ENCODE peak calls at places on chromosomes 12 and 14, in five cellular contexts. J, K, M, D and A are unnamed samples.

GRCh38 chr14:76961631-76962302 is 66.7 kb downstream of the IRF2BPL start:
- DNase-seq in J (peak; percentile 95), K (peak; percentile 94), M (peak; percentile 100), D (peak; percentile 78), A (peak; percentile 94)

GRCh38 chr12:91180577-91180976 is 2.0 kb downstream of the DCN start:
- DNase-seq in J (no peak), K (no peak), M (no peak), D (no peak), A (no peak)

GRCh38 chr12:461425-461824 is 1.7 kb downstream of the B4GALNT3 start:
- DNase-seq in J (no peak), K (peak; percentile 5), M (no peak), D (no peak), A (no peak)

GRCh38 chr12:51953011-51953568 is 1.6 kb downstream of the ACVR1B start:
- DNase-seq in J (no peak), K (no peak), M (no peak), D (no peak), A (no peak)

GRCh38 chr12:131140697-131141096 is 187.0 kb downstream of the ADGRD1 start:
- DNase-seq in J (no peak), K (no peak), M (no peak), D (no peak), A (no peak)

GRCh38 chr14:22849212-22849819 is 12.9 kb downstream of the MMP14 start:
- DNase-seq in J (no peak), K (no peak), M (no peak), D (no peak), A (no peak)

GRCh38 chr12:19561411-19561961 is 122.2 kb downstream of the AEBP2 start:
- DNase-seq in J (no peak), K (no peak), M (no peak), D (no peak), A (no peak)

GRCh38 chr12:4289334-4289878 is 15.8 kb downstream of the CCND2 start:
- DNase-seq in J (peak; percentile 8), K (no peak), M (no peak), D (no peak), A (no peak)

GRCh38 chr12:132593938-132594358 is 16.4 kb downstream of the LRCOL1 start:
- DNase-seq in J (peak; percentile 90), K (peak; percentile 96), M (no peak), D (peak; percentile 91), A (peak; percentile 77)

GRCh38 chr12:2722806-2723205 is 72.0 kb upstream of the FKBP4 start:
- DNase-seq in J (no peak), K (no peak), M (no peak), D (no peak), A (no peak)

GRCh38 chr14:105072381-105072861 is 7.2 kb upstream of the GPR132 start:
- DNase-seq in J (no peak), K (no peak), M (no peak), D (no peak), A (no peak)

GRCh38 chr12:123917337-123917850 is 55.2 kb downstream of the CCDC92 start:
- DNase-seq in J (no peak), K (no peak), M (no peak), D (no peak), A (no peak)

GRCh38 chr14:64563696-64564095 is 13.9 kb downstream of the PPP1R36 start:
- DNase-seq in J (no peak), K (no peak), M (no peak), D (no peak), A (no peak)

DNA sequence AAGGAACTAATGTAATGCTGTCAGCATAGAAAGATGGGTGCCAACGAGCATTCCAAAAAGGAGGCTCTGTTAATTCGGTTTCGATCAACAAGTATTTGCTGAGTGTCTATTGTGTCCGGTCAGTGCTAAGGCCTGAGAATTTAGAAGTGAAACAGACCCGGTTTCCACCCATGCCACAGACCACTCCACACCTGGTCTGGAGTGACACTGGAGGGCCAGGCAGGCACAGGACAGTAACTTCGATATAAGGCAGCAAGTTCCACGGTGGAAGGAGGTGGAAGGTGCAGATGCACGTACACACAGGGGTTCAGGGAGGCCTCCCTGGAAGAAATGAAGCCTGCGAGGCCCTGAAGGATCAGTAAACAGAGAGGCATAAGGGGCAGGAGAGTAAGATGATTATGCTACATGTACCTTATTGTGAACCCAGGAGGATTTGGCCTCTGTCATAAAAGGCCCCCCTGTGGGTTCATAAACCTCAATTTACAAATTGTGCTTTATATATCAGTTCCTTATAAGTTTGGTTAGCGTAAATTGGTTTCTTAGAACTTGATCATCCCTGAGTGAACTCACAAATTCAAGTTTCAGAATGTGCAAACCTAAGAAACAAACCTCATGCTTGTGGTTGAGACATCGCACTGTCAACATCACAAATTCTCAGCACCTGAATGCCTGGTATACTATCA is 25.9 kb downstream of the SSH1 start:
- DNase-seq in J (no peak), K (no peak), M (peak; percentile 87), D (no peak), A (no peak)
- TF ChIP-seq ATF2 in J (no peak), K (no peak), M (peak; percentile 64), D (no peak), A (no peak)

GRCh38 chr14:31069343-31069742 is 43.2 kb upstream of the STRN3 start:
- DNase-seq in J (no peak), K (no peak), M (no peak), D (no peak), A (no peak)

GRCh38 chr14:31075144-31075543 is 49.0 kb upstream of the STRN3 start:
- DNase-seq in J (no peak), K (no peak), M (no peak), D (no peak), A (no peak)

GRCh38 chr14:31070431-31070830 is 44.3 kb upstream of the STRN3 start:
- DNase-seq in J (no peak), K (no peak), M (no peak), D (no peak), A (no peak)

GRCh38 chr14:31068235-31068634 is 42.1 kb upstream of the STRN3 start:
- DNase-seq in J (no peak), K (no peak), M (no peak), D (no peak), A (no peak)

GRCh38 chr14:31071151-31071550 is 45.0 kb upstream of the STRN3 start:
- DNase-seq in J (no peak), K (no peak), M (no peak), D (no peak), A (no peak)
- TF ChIP-seq ATF2 in J (no peak), K (no peak), M (no peak), D (no peak), A (no peak)

DNA sequence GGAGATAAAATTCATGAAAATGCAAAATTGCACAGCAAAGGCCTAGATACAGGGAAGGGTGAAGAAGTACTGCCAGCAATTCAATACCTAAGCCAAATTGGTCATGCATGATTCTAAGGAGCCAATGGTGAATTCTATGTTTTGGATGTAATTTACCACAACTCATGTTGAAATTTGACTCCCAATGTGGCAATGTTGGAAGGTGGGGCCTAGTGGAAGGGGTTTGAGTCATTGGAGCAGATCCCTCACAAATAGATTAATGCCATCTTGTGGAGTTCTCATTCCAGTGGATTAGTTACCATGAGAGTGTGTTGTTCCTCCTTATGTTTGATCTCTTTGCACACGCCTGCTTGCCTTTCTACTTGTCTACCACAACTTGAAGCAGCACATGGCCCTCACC is 194.0 kb upstream of the ALG10 start:
- DNase-seq in J (no peak), K (no peak), M (no peak), D (no peak), A (no peak)
- TF ChIP-seq ATF2 in J (no peak), K (no peak), M (no peak), D (no peak), A (no peak)

GRCh38 chr14:58919262-58919661 is 269.2 kb upstream of the DAAM1 start:
- DNase-seq in J (no peak), K (no peak), M (peak; percentile 26), D (no peak), A (no peak)
- TF ChIP-seq ATF2 in J (no peak), K (no peak), M (no peak), D (no peak), A (no peak)

DNA sequence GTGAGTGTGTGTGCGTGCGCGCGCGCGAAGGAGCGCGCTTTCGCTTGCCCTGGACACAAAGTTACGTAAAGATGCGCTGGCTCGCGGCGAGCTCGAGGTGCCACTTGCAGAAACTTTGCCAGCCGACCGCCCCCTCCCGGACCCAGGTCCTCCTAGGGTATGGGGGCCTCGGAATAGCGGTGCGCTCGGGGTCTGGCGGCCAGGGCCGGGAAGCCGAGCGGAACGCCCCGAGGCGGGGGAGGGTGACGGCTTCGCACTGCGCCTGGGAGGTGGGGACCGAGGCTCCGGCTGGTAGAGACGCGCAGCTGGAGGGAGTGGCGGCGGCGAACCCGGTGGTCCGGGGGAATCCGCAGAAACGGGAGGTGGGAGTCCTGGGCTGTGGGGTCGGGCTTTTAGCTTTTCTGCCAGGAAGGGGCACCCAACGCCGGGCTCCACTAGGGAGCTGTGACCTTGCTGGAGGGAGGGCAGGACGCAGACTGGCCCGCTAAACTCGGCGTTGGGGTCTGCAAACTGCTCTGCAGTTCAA is 837 bp downstream of the RFX4 start:
- DNase-seq in J (peak; percentile 64), K (no peak), M (no peak), D (no peak), A (peak; percentile 86)
- TF ChIP-seq ATF2 in J (no peak), K (no peak), M (no peak), D (no peak), A (no peak)

GRCh38 chr14:71652368-71652767 is 279.9 kb upstream of the RGS6 start:
- DNase-seq in J (no peak), K (no peak), M (no peak), D (no peak), A (no peak)
- TF ChIP-seq ATF2 in J (no peak), K (no peak), M (no peak), D (no peak), A (no peak)